ENCODE peak calls at places on chromosomes 13 and 19, in four cellular contexts. M, R, N and L are unnamed samples.

GRCh38 chr13:19810996-19811881 is 28.5 kb upstream of the PSPC1 start:
- DNase-seq in R (no peak), M (no peak), N (no peak), L (peak; percentile 10)

GRCh38 chr13:106104281-106104901 is 431.1 kb downstream of the EFNB2 start:
- DNase-seq in R (peak; percentile 95), N (peak; percentile 33), M (no peak), L (no peak)

GRCh38 chr19:44927746-44928145 is 13.3 kb downstream of the APOC1 start:
- DNase-seq in N (no peak), M (no peak), R (peak; percentile 68), L (no peak)

GRCh38 chr19:32642771-32643170 is 32.2 kb downstream of the ANKRD27 start:
- DNase-seq in R (no peak), N (no peak), M (no peak), L (no peak)

GRCh38 chr13:61410669-61411297 is 4.9 kb downstream of the PCDH20 start:
- DNase-seq in N (peak; percentile 44), M (no peak), R (peak; percentile 34), L (peak; percentile 5)

GRCh38 chr13:114257014-114257413 is 22.3 kb downstream of the CDC16 start:
- DNase-seq in R (no peak), M (no peak), N (no peak), L (no peak)

GRCh38 chr13:110424596-110425443 is 117.7 kb downstream of the COL4A2 start:
- DNase-seq in M (no peak), N (peak; percentile 35), R (no peak), L (no peak)

GRCh38 chr19:52664461-52664860 is 26.3 kb upstream of the ZNF83 start:
- DNase-seq in R (no peak), N (no peak), M (no peak), L (no peak)

GRCh38 chr19:13093407-13094284 is 9.0 kb downstream of the LYL1 start:
- DNase-seq in N (peak; percentile 87), M (peak; percentile 85), R (peak; percentile 92), L (peak; percentile 76)

GRCh38 chr19:1264801-1265610 is 4.1 kb upstream of the CIRBP start:
- DNase-seq in M (peak; percentile 85), N (peak; percentile 92), R (peak; percentile 93), L (peak; percentile 84)

GRCh38 chr19:12495002-12495802 is 10.6 kb upstream of the ZNF709 start:
- DNase-seq in R (peak; percentile 95), M (peak; percentile 87), N (peak; percentile 95), L (peak; percentile 95)

GRCh38 chr13:105814219-105814901 is 721.1 kb downstream of the EFNB2 start:
- DNase-seq in R (peak; percentile 20), M (no peak), N (no peak), L (no peak)

GRCh38 chr13:99178636-99179035 is 22.0 kb upstream of the UBAC2 start:
- DNase-seq in M (no peak), N (no peak), R (no peak), L (no peak)

GRCh38 chr13:24038405-24038804 is 122.1 kb upstream of the SPATA13 start:
- DNase-seq in N (no peak), M (no peak), R (peak; percentile 82), L (no peak)

GRCh38 chr13:20964904-20965303 is 62.4 kb upstream of the XPO4 start:
- DNase-seq in R (no peak), M (no peak), N (no peak), L (no peak)

GRCh38 chr13:40187836-40188591 is 478.4 kb downstream of the FOXO1 start:
- DNase-seq in N (no peak), R (no peak), M (peak; percentile 27), L (no peak)

GRCh38 chr19:55241143-55241934 is 12.8 kb upstream of the TMEM86B start:
- DNase-seq in R (no peak), M (no peak), N (no peak), L (no peak)

GRCh38 chr13:27960362-27961226 is 8.5 kb downstream of the CDX2 start:
- DNase-seq in M (no peak), N (peak; percentile 88), R (no peak), L (peak; percentile 97)

GRCh38 chr13:71877280-71877653 is 10.3 kb upstream of the DACH1 start:
- DNase-seq in M (no peak), N (peak; percentile 7), R (peak; percentile 39), L (no peak)

GRCh38 chr13:23748591-23748990 is 140.6 kb downstream of the MIPEP start:
- DNase-seq in N (no peak), R (no peak), M (no peak), L (no peak)

GRCh38 chr13:23558675-23559536 is 11.3 kb upstream of the TNFRSF19 start:
- DNase-seq in N (peak; percentile 51), R (peak; percentile 81), M (peak; percentile 62), L (peak; percentile 97)